ENCODE peak calls at places on chromosomes 12 and 14, in four cellular contexts. One of them, this sample, is unnamed.

GRCh38 chr12:32502693-32503510 is 103.5 kb downstream of the FGD4 start:
- DNase-seq in neural progenitor cell: peak
- DNase-seq in hepatocyte: peak
- DNase-seq in OCI-LY7: no peak
- DNase-seq in this sample: peak

GRCh38 chr14:58298880-58299664 is 717 bp downstream of the ARID4A start:
- DNase-seq in neural progenitor cell: peak
- DNase-seq in hepatocyte: peak
- DNase-seq in OCI-LY7: peak
- DNase-seq in this sample: peak

GRCh38 chr12:40103043-40103442 is 2.8 kb downstream of the SLC2A13 start:
- DNase-seq in neural progenitor cell: no peak
- DNase-seq in hepatocyte: no peak
- DNase-seq in OCI-LY7: no peak
- DNase-seq in this sample: no peak

GRCh38 chr12:52014567-52015392 is 8.0 kb downstream of the TAMALIN start:
- DNase-seq in neural progenitor cell: peak
- DNase-seq in hepatocyte: no peak
- DNase-seq in OCI-LY7: no peak
- DNase-seq in this sample: peak

GRCh38 chr12:22312336-22312735 is 22.2 kb downstream of the ST8SIA1 start:
- DNase-seq in neural progenitor cell: peak
- DNase-seq in hepatocyte: no peak
- DNase-seq in OCI-LY7: no peak
- DNase-seq in this sample: no peak

GRCh38 chr12:120115692-120116442 is 686 bp downstream of the RAB35 start:
- DNase-seq in neural progenitor cell: no peak
- DNase-seq in hepatocyte: peak
- DNase-seq in OCI-LY7: peak
- DNase-seq in this sample: peak

GRCh38 chr12:127944211-127944899 is 322.6 kb upstream of the TMEM132C start:
- DNase-seq in neural progenitor cell: no peak
- DNase-seq in hepatocyte: no peak
- DNase-seq in OCI-LY7: no peak
- DNase-seq in this sample: no peak

GRCh38 chr12:42696424-42697149 is 107.0 kb upstream of the PRICKLE1 start:
- DNase-seq in neural progenitor cell: no peak
- DNase-seq in hepatocyte: peak
- DNase-seq in OCI-LY7: no peak
- DNase-seq in this sample: no peak

GRCh38 chr14:64689292-64689691 is 14.9 kb upstream of the PLEKHG3 start:
- DNase-seq in neural progenitor cell: no peak
- DNase-seq in hepatocyte: no peak
- DNase-seq in OCI-LY7: no peak
- DNase-seq in this sample: no peak

GRCh38 chr12:102781117-102781516 is 135.9 kb downstream of the PAH start:
- DNase-seq in neural progenitor cell: no peak
- DNase-seq in hepatocyte: no peak
- DNase-seq in OCI-LY7: no peak
- DNase-seq in this sample: no peak

DNA sequence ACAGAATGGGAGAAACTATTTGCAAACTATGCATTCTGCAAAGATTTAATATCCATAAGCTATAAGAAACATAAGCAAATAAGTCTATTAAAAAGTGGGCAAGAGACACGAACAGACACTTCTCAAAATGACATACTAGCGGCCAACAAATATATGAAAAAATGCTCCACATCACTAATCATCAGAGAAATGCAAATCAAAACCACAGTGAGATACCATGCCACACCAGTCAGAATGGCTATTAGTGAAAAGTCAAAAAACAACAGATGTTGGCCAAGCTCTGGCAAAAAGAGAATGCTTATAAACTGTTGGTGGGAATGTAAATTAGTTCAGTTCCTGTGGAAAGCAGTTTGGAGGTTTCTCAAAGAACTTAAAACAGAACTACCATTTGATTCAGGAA is 121.3 kb downstream of the KCNMB4 start:
- DNase-seq in neural progenitor cell: no peak
- DNase-seq in hepatocyte: no peak
- DNase-seq in OCI-LY7: peak
- DNase-seq in this sample: no peak
- TF ChIP-seq EZH2phosphoT487 in neural progenitor cell: no peak
- TF ChIP-seq EZH2phosphoT487 in hepatocyte: no peak
- TF ChIP-seq EZH2phosphoT487 in OCI-LY7: no peak
- TF ChIP-seq EZH2phosphoT487 in this sample: no peak

DNA sequence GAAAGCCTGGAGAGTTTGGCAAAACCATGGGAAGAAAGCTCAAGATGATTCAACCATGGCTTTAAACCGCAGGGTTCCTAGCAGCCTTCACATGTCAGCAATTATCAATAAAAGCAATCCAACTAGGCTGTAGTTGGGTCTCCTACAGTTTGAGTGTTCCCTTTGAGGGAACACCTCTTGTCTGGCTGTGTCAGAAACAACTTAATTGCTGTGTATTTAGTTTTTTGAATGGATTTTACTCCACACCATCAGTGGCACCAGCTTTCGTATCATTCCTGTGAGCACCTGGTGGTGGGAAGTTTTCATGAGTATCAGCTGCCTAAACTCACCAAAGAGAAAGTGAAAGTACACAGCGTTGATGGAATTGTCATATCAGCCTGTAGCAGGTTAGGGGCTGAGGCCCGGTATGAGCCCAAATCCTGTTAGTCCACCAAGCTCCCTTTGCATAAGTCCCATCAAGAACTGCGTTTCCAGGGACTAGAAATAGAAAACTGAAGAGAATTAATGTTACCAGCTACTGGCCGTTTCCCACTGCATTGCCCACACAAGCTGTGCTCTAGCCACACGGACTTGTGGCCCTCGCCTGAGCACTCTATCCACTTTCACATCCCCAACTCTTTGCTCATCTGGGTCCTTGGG is 10.9 kb upstream of the IL26 start:
- DNase-seq in neural progenitor cell: no peak
- DNase-seq in hepatocyte: no peak
- DNase-seq in OCI-LY7: peak
- DNase-seq in this sample: no peak
- TF ChIP-seq EZH2phosphoT487 in neural progenitor cell: no peak
- TF ChIP-seq EZH2phosphoT487 in hepatocyte: no peak
- TF ChIP-seq EZH2phosphoT487 in OCI-LY7: no peak
- TF ChIP-seq EZH2phosphoT487 in this sample: no peak

GRCh38 chr12:84811291-84811690 is 101.3 kb downstream of the SLC6A15 start:
- DNase-seq in neural progenitor cell: no peak
- DNase-seq in hepatocyte: no peak
- DNase-seq in OCI-LY7: no peak
- DNase-seq in this sample: no peak

GRCh38 chr12:84804691-84805473 is 107.7 kb downstream of the SLC6A15 start:
- DNase-seq in neural progenitor cell: no peak
- DNase-seq in hepatocyte: no peak
- DNase-seq in OCI-LY7: no peak
- DNase-seq in this sample: peak

GRCh38 chr12:84807249-84807648 is 105.3 kb downstream of the SLC6A15 start:
- DNase-seq in neural progenitor cell: no peak
- DNase-seq in hepatocyte: no peak
- DNase-seq in OCI-LY7: no peak
- DNase-seq in this sample: no peak

GRCh38 chr12:84803661-84804060 is 108.9 kb downstream of the SLC6A15 start:
- DNase-seq in neural progenitor cell: no peak
- DNase-seq in hepatocyte: no peak
- DNase-seq in OCI-LY7: no peak
- DNase-seq in this sample: no peak

DNA sequence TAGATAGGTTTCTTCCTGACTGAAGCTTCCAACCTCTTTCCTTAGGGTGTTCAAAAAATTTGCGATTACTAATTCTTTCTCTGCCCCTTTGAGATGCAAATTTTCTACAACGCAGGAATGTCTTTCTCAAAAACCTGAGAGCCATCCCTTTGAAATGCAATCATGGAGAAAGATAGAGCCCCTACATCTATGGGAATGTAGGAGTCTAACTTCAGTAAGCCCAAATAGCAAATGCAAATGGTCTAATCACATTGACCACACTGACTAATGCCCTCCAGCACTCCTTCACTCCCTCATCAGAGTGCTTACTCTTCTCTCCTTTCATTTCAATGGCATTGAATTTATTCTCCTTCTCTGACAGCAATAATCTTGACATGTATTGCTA is 107.1 kb downstream of the SLC6A15 start:
- DNase-seq in neural progenitor cell: peak
- DNase-seq in hepatocyte: no peak
- DNase-seq in OCI-LY7: no peak
- DNase-seq in this sample: peak
- TF ChIP-seq EZH2phosphoT487 in neural progenitor cell: no peak
- TF ChIP-seq EZH2phosphoT487 in hepatocyte: no peak
- TF ChIP-seq EZH2phosphoT487 in OCI-LY7: no peak
- TF ChIP-seq EZH2phosphoT487 in this sample: no peak

GRCh38 chr14:61337893-61338292 is 16.5 kb downstream of the PRKCH start:
- DNase-seq in neural progenitor cell: no peak
- DNase-seq in hepatocyte: no peak
- DNase-seq in OCI-LY7: no peak
- DNase-seq in this sample: no peak
- TF ChIP-seq EZH2phosphoT487 in neural progenitor cell: no peak
- TF ChIP-seq EZH2phosphoT487 in hepatocyte: no peak
- TF ChIP-seq EZH2phosphoT487 in OCI-LY7: no peak
- TF ChIP-seq EZH2phosphoT487 in this sample: no peak